ENCODE peak calls at places on chromosome 14, in six cellular contexts. W is right cardiac atrium, H is cardiac fibroblast, R is HFFc6, V is left ventricle myocardium superior, F is Right ventricle myocardium superior. M is an unnamed sample.

GRCh38 chr14:75752907-75753594 is 92.0 kb downstream of the TTLL5 start:
- DNase-seq in W (no peak), H (peak), R (peak), V (no peak), F (no peak), M (no peak)

GRCh38 chr14:54329082-54329695 is 67.6 kb upstream of the CDKN3 start:
- DNase-seq in W (peak), H (peak), R (peak), V (no peak), F (no peak), M (peak)

GRCh38 chr14:24289649-24290283 is 9.8 kb downstream of the DHRS1 start:
- DNase-seq in W (no peak), H (no peak), R (no peak), V (no peak), F (no peak), M (no peak)

GRCh38 chr14:59245809-59246295 is 57.4 kb downstream of the DAAM1 start:
- DNase-seq in W (no peak), H (no peak), R (no peak), V (no peak), F (no peak), M (no peak)

GRCh38 chr14:22370084-22370847 is 218.8 kb downstream of the DAD1 start:
- DNase-seq in W (peak), H (peak), R (peak), V (peak), F (peak), M (no peak)

GRCh38 chr14:55104051-55104954 is 24.7 kb upstream of the LGALS3 start:
- DNase-seq in W (no peak), H (no peak), R (no peak), V (no peak), F (no peak), M (no peak)

GRCh38 chr14:53209370-53209769 is 56.2 kb upstream of the DDHD1 start:
- DNase-seq in W (no peak), H (peak), R (no peak), V (no peak), F (no peak), M (no peak)

GRCh38 chr14:22791302-22791701 is 23.9 kb downstream of the SLC7A7 start:
- DNase-seq in W (no peak), H (peak), R (peak), V (no peak), F (no peak), M (no peak)

GRCh38 chr14:64826333-64826732 is 53.4 kb downstream of the SPTB start:
- DNase-seq in W (no peak), H (no peak), R (peak), V (no peak), F (no peak), M (no peak)

GRCh38 chr14:72544615-72545387 is 349.1 kb downstream of the DPF3 start:
- DNase-seq in W (no peak), H (no peak), R (no peak), V (no peak), F (no peak), M (no peak)

M was measured in HuH-7.